ENCODE peak calls at places on chromosomes 1 and 21, in eight cellular contexts. One of them, this sample, is unnamed.

GRCh38 chr1:59707216-59707615 is 107.5 kb upstream of the HOOK1 start:
- DNase-seq in Peyer's patch: no peak
- DNase-seq in AG04450: peak; percentile 89
- DNase-seq in AG09319: peak; percentile 83
- DNase-seq in mesothelial cell of epicardium: no peak
- DNase-seq in fibroblast of pulmonary artery: peak; percentile 96
- DNase-seq in GM13977: no peak
- DNase-seq in Calu3: no peak
- DNase-seq in this sample: no peak

GRCh38 chr1:38046884-38047602 is 450 bp upstream of the POU3F1 start:
- DNase-seq in GM13977: peak; percentile 96
- DNase-seq in AG09319: peak; percentile 28
- DNase-seq in mesothelial cell of epicardium: peak; percentile 66
- DNase-seq in AG04450: no peak
- DNase-seq in Peyer's patch: peak; percentile 83
- DNase-seq in fibroblast of pulmonary artery: peak; percentile 71
- DNase-seq in Calu3: peak; percentile 85
- DNase-seq in this sample: peak; percentile 90

GRCh38 chr1:90729484-90730246 is 12.6 kb upstream of the BARHL2 start:
- DNase-seq in fibroblast of pulmonary artery: no peak
- DNase-seq in Calu3: no peak
- DNase-seq in Peyer's patch: no peak
- DNase-seq in AG09319: no peak
- DNase-seq in GM13977: peak; percentile 58
- DNase-seq in AG04450: no peak
- DNase-seq in mesothelial cell of epicardium: no peak
- DNase-seq in this sample: no peak

GRCh38 chr1:163170975-163171676 is 31.6 kb downstream of the RGS5 start:
- DNase-seq in GM13977: no peak
- DNase-seq in fibroblast of pulmonary artery: peak; percentile 68
- DNase-seq in Calu3: peak; percentile 4
- DNase-seq in AG04450: no peak
- DNase-seq in Peyer's patch: no peak
- DNase-seq in mesothelial cell of epicardium: no peak
- DNase-seq in AG09319: no peak
- DNase-seq in this sample: no peak

GRCh38 chr1:29180497-29181412 is 945 bp downstream of the SRSF4 start:
- DNase-seq in fibroblast of pulmonary artery: peak; percentile 52
- DNase-seq in AG09319: no peak
- DNase-seq in mesothelial cell of epicardium: no peak
- DNase-seq in AG04450: no peak
- DNase-seq in Peyer's patch: no peak
- DNase-seq in Calu3: no peak
- DNase-seq in GM13977: peak; percentile 46
- DNase-seq in this sample: no peak

GRCh38 chr1:168114845-168115244 is 21.9 kb downstream of the GPR161 start:
- DNase-seq in mesothelial cell of epicardium: no peak
- DNase-seq in GM13977: no peak
- DNase-seq in fibroblast of pulmonary artery: peak; percentile 57
- DNase-seq in AG09319: no peak
- DNase-seq in AG04450: no peak
- DNase-seq in Peyer's patch: no peak
- DNase-seq in Calu3: no peak
- DNase-seq in this sample: peak; percentile 51

GRCh38 chr1:77316006-77316405 is 34.2 kb downstream of the AK5 start:
- DNase-seq in Calu3: no peak
- DNase-seq in fibroblast of pulmonary artery: peak; percentile 7
- DNase-seq in AG09319: no peak
- DNase-seq in GM13977: no peak
- DNase-seq in AG04450: no peak
- DNase-seq in mesothelial cell of epicardium: no peak
- DNase-seq in Peyer's patch: no peak
- DNase-seq in this sample: no peak

GRCh38 chr1:226806988-226807387 is 63.4 kb upstream of the PSEN2 start:
- DNase-seq in Calu3: no peak
- DNase-seq in Peyer's patch: no peak
- DNase-seq in AG09319: no peak
- DNase-seq in mesothelial cell of epicardium: no peak
- DNase-seq in GM13977: no peak
- DNase-seq in fibroblast of pulmonary artery: no peak
- DNase-seq in AG04450: no peak
- DNase-seq in this sample: no peak

GRCh38 chr1:97137862-97138514 is 416.4 kb downstream of the PTBP2 start:
- DNase-seq in mesothelial cell of epicardium: no peak
- DNase-seq in fibroblast of pulmonary artery: peak; percentile 91
- DNase-seq in Calu3: peak; percentile 36
- DNase-seq in GM13977: peak; percentile 24
- DNase-seq in AG09319: peak; percentile 46
- DNase-seq in Peyer's patch: no peak
- DNase-seq in AG04450: no peak
- DNase-seq in this sample: no peak

GRCh38 chr1:89552481-89553194 is 28.0 kb downstream of the LRRC8B start:
- DNase-seq in Calu3: peak; percentile 40
- DNase-seq in AG04450: no peak
- DNase-seq in GM13977: peak; percentile 26
- DNase-seq in fibroblast of pulmonary artery: peak; percentile 52
- DNase-seq in AG09319: no peak
- DNase-seq in Peyer's patch: no peak
- DNase-seq in mesothelial cell of epicardium: no peak
- DNase-seq in this sample: no peak

GRCh38 chr1:65467536-65467935 is 47.1 kb downstream of the LEPR start:
- DNase-seq in fibroblast of pulmonary artery: no peak
- DNase-seq in AG04450: no peak
- DNase-seq in Peyer's patch: no peak
- DNase-seq in AG09319: no peak
- DNase-seq in GM13977: no peak
- DNase-seq in Calu3: peak; percentile 62
- DNase-seq in mesothelial cell of epicardium: no peak
- DNase-seq in this sample: no peak

GRCh38 chr1:53091841-53092645 is 30.0 kb downstream of the PODN start:
- DNase-seq in AG09319: no peak
- DNase-seq in mesothelial cell of epicardium: no peak
- DNase-seq in GM13977: no peak
- DNase-seq in Peyer's patch: no peak
- DNase-seq in AG04450: no peak
- DNase-seq in Calu3: no peak
- DNase-seq in fibroblast of pulmonary artery: peak; percentile 26
- DNase-seq in this sample: no peak

GRCh38 chr21:45202889-45203288 is 84.8 kb downstream of the POFUT2 start:
- DNase-seq in mesothelial cell of epicardium: no peak
- DNase-seq in AG04450: no peak
- DNase-seq in Peyer's patch: no peak
- DNase-seq in Calu3: no peak
- DNase-seq in AG09319: no peak
- DNase-seq in fibroblast of pulmonary artery: no peak
- DNase-seq in GM13977: no peak
- DNase-seq in this sample: peak; percentile 59

GRCh38 chr1:231856894-231857293 is 230.3 kb downstream of the DISC1 start:
- DNase-seq in fibroblast of pulmonary artery: no peak
- DNase-seq in GM13977: no peak
- DNase-seq in Peyer's patch: no peak
- DNase-seq in Calu3: no peak
- DNase-seq in mesothelial cell of epicardium: no peak
- DNase-seq in AG09319: no peak
- DNase-seq in AG04450: no peak
- DNase-seq in this sample: no peak

GRCh38 chr1:217718873-217719272 is 87.7 kb downstream of the SPATA17 start:
- DNase-seq in GM13977: no peak
- DNase-seq in mesothelial cell of epicardium: no peak
- DNase-seq in Calu3: peak; percentile 10
- DNase-seq in AG09319: no peak
- DNase-seq in Peyer's patch: no peak
- DNase-seq in fibroblast of pulmonary artery: peak; percentile 1
- DNase-seq in AG04450: no peak
- DNase-seq in this sample: no peak

GRCh38 chr1:31991202-31991601 is 22.5 kb upstream of the KHDRBS1 start:
- DNase-seq in fibroblast of pulmonary artery: no peak
- DNase-seq in Calu3: no peak
- DNase-seq in Peyer's patch: no peak
- DNase-seq in mesothelial cell of epicardium: no peak
- DNase-seq in AG04450: no peak
- DNase-seq in AG09319: no peak
- DNase-seq in GM13977: no peak
- DNase-seq in this sample: no peak

GRCh38 chr1:161266096-161266679 is 7.6 kb downstream of the PCP4L1 start:
- DNase-seq in GM13977: no peak
- DNase-seq in mesothelial cell of epicardium: no peak
- DNase-seq in Peyer's patch: no peak
- DNase-seq in AG04450: no peak
- DNase-seq in AG09319: no peak
- DNase-seq in fibroblast of pulmonary artery: no peak
- DNase-seq in Calu3: no peak
- DNase-seq in this sample: no peak

GRCh38 chr1:107920578-107920977 is 44.4 kb downstream of the VAV3 start:
- DNase-seq in GM13977: no peak
- DNase-seq in Peyer's patch: no peak
- DNase-seq in AG04450: no peak
- DNase-seq in mesothelial cell of epicardium: no peak
- DNase-seq in fibroblast of pulmonary artery: no peak
- DNase-seq in Calu3: no peak
- DNase-seq in AG09319: no peak
- DNase-seq in this sample: no peak

GRCh38 chr1:157348538-157349480 is 203.5 kb downstream of the FCRL5 start:
- DNase-seq in AG04450: no peak
- DNase-seq in Peyer's patch: no peak
- DNase-seq in Calu3: no peak
- DNase-seq in AG09319: no peak
- DNase-seq in mesothelial cell of epicardium: no peak
- DNase-seq in fibroblast of pulmonary artery: no peak
- DNase-seq in GM13977: no peak
- DNase-seq in this sample: no peak

GRCh38 chr1:205259361-205259832 is 31.7 kb downstream of the TMCC2 start:
- DNase-seq in Peyer's patch: no peak
- DNase-seq in fibroblast of pulmonary artery: peak; percentile 33
- DNase-seq in GM13977: no peak
- DNase-seq in AG09319: no peak
- DNase-seq in mesothelial cell of epicardium: no peak
- DNase-seq in AG04450: no peak
- DNase-seq in Calu3: no peak
- DNase-seq in this sample: no peak
- TF ChIP-seq CTCF in Peyer's patch: no peak
- TF ChIP-seq CTCF in fibroblast of pulmonary artery: no peak
- TF ChIP-seq CTCF in GM13977: no peak
- TF ChIP-seq CTCF in AG09319: no peak
- TF ChIP-seq CTCF in mesothelial cell of epicardium: no peak
- TF ChIP-seq CTCF in AG04450: no peak
- TF ChIP-seq CTCF in Calu3: no peak
- TF ChIP-seq CTCF in this sample: no peak

GRCh38 chr1:51281807-51282206 is 45.7 kb downstream of the RNF11 start:
- DNase-seq in mesothelial cell of epicardium: no peak
- DNase-seq in Peyer's patch: no peak
- DNase-seq in AG04450: no peak
- DNase-seq in fibroblast of pulmonary artery: no peak
- DNase-seq in AG09319: no peak
- DNase-seq in GM13977: no peak
- DNase-seq in Calu3: no peak
- DNase-seq in this sample: peak; percentile 13

GRCh38 chr1:51284487-51284954 is 45.8 kb downstream of the TTC39A start:
- DNase-seq in Peyer's patch: no peak
- DNase-seq in AG04450: no peak
- DNase-seq in AG09319: no peak
- DNase-seq in mesothelial cell of epicardium: no peak
- DNase-seq in GM13977: peak; percentile 62
- DNase-seq in fibroblast of pulmonary artery: peak; percentile 37
- DNase-seq in Calu3: peak; percentile 53
- DNase-seq in this sample: peak; percentile 21

GRCh38 chr1:51285055-51285454 is 45.3 kb downstream of the TTC39A start:
- DNase-seq in AG04450: no peak
- DNase-seq in Peyer's patch: no peak
- DNase-seq in mesothelial cell of epicardium: no peak
- DNase-seq in AG09319: no peak
- DNase-seq in GM13977: peak; percentile 76
- DNase-seq in fibroblast of pulmonary artery: no peak
- DNase-seq in Calu3: no peak
- DNase-seq in this sample: no peak

GRCh38 chr1:51282605-51283004 is 46.5 kb downstream of the RNF11 start:
- DNase-seq in AG09319: no peak
- DNase-seq in fibroblast of pulmonary artery: no peak
- DNase-seq in Calu3: no peak
- DNase-seq in GM13977: no peak
- DNase-seq in AG04450: no peak
- DNase-seq in mesothelial cell of epicardium: no peak
- DNase-seq in Peyer's patch: no peak
- DNase-seq in this sample: peak; percentile 11

DNA sequence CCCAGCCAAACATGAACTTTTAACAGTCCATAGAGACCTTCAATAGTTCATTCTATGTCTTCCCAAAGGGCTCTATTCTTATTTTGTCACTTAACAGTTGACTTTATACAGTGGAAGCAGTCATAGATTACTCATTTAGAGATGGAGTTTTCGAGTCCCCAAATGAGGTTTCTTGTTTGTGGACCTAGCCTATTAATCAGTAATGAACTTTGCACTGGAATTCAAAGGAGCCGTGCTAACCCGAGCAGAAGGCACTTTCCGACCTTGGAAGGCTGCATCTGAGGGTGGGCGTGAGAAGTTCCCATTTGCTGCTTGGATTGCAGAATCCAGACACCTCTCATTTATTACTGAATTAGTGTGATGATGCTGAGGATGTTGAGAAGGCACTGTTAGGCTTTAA is 46.4 kb downstream of the TTC39A start:
- DNase-seq in mesothelial cell of epicardium: no peak
- DNase-seq in AG04450: no peak
- DNase-seq in fibroblast of pulmonary artery: no peak
- DNase-seq in AG09319: no peak
- DNase-seq in GM13977: no peak
- DNase-seq in Calu3: no peak
- DNase-seq in Peyer's patch: no peak
- DNase-seq in this sample: peak; percentile 7
- TF ChIP-seq CTCF in mesothelial cell of epicardium: no peak
- TF ChIP-seq CTCF in AG04450: no peak
- TF ChIP-seq CTCF in fibroblast of pulmonary artery: no peak
- TF ChIP-seq CTCF in AG09319: no peak
- TF ChIP-seq CTCF in GM13977: no peak
- TF ChIP-seq CTCF in Calu3: no peak
- TF ChIP-seq CTCF in Peyer's patch: no peak
- TF ChIP-seq CTCF in this sample: no peak

GRCh38 chr1:16644179-16645043 is 22.3 kb downstream of the RNU1-3 start:
- DNase-seq in AG04450: peak; percentile 86
- DNase-seq in GM13977: peak; percentile 100
- DNase-seq in AG09319: peak; percentile 85
- DNase-seq in mesothelial cell of epicardium: peak; percentile 100
- DNase-seq in fibroblast of pulmonary artery: peak; percentile 97
- DNase-seq in Peyer's patch: peak; percentile 99
- DNase-seq in Calu3: peak; percentile 96
- DNase-seq in this sample: peak; percentile 100
- TF ChIP-seq CTCF in AG04450: peak; percentile 59
- TF ChIP-seq CTCF in GM13977: peak; percentile 76
- TF ChIP-seq CTCF in AG09319: peak; percentile 47
- TF ChIP-seq CTCF in mesothelial cell of epicardium: peak; percentile 56
- TF ChIP-seq CTCF in fibroblast of pulmonary artery: peak; percentile 43
- TF ChIP-seq CTCF in Peyer's patch: peak; percentile 52
- TF ChIP-seq CTCF in Calu3: peak; percentile 20
- TF ChIP-seq CTCF in this sample: peak; percentile 66

DNA sequence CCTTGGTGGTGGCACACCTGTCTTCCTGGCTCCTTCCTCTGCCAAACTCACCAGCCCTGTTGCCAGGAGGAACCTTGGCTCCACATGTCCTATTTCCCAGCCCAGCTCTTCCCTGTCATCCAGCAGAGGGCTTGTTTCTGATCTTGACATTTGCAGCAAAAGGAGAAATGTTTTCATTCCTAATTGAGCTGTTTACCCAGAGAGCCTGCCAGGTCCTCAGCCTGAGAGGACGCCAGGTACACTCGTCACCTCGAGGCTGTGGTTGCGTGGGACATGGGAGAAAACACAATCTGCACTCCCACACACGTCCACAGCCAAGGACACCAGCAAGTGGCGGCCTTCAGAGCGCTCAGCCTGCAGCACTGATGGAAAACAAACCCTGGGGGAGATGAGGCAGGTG is 132.8 kb upstream of the CD34 start:
- DNase-seq in mesothelial cell of epicardium: no peak
- DNase-seq in fibroblast of pulmonary artery: no peak
- DNase-seq in Calu3: no peak
- DNase-seq in AG04450: no peak
- DNase-seq in Peyer's patch: no peak
- DNase-seq in AG09319: no peak
- DNase-seq in GM13977: no peak
- DNase-seq in this sample: no peak
- TF ChIP-seq CTCF in mesothelial cell of epicardium: no peak
- TF ChIP-seq CTCF in fibroblast of pulmonary artery: no peak
- TF ChIP-seq CTCF in Calu3: no peak
- TF ChIP-seq CTCF in AG04450: no peak
- TF ChIP-seq CTCF in Peyer's patch: no peak
- TF ChIP-seq CTCF in AG09319: no peak
- TF ChIP-seq CTCF in GM13977: no peak
- TF ChIP-seq CTCF in this sample: no peak

This sample was measured in osteocyte.